ENCODE peak calls at places on chromosomes 2 and 18, in ten cellular contexts. W, T, G, N, D, V, E, J, X and C are unnamed samples.

GRCh38 chr2:207847807-207848544 is 78.3 kb upstream of the FZD5 start:
- DNase-seq in T (peak), G (peak), N (no peak), J (peak), X (no peak), V (no peak), D (peak), W (peak), E (peak), C (peak)

GRCh38 chr18:25287096-25287495 is 64.9 kb downstream of the ZNF521 start:
- DNase-seq in N (no peak), J (no peak), E (no peak), G (no peak), D (no peak), X (no peak), W (no peak), V (no peak), T (no peak), C (no peak)

GRCh38 chr2:115165529-115166109 is 723.2 kb downstream of the DPP10 start:
- DNase-seq in T (no peak), D (peak), V (no peak), W (no peak), E (no peak), X (no peak), G (peak), J (peak), N (no peak), C (peak)

GRCh38 chr2:165587335-165587938 is 117.9 kb downstream of the CSRNP3 start:
- DNase-seq in W (no peak), G (no peak), N (no peak), X (no peak), V (no peak), E (no peak), J (no peak), D (no peak), T (no peak), C (no peak)

GRCh38 chr2:17935242-17935885 is 56.9 kb downstream of the KCNS3 start:
- DNase-seq in E (no peak), N (no peak), X (no peak), D (no peak), W (no peak), T (no peak), J (no peak), G (no peak), V (no peak), C (no peak)

GRCh38 chr2:221042926-221043325 is 529.2 kb downstream of the EPHA4 start:
- DNase-seq in J (no peak), N (no peak), G (no peak), W (no peak), X (no peak), D (peak), T (no peak), E (no peak), V (no peak), C (no peak)

GRCh38 chr2:28490558-28490957 is 5.3 kb upstream of the PLB1 start:
- DNase-seq in X (no peak), D (no peak), T (no peak), G (no peak), V (no peak), N (no peak), J (no peak), E (no peak), W (no peak), C (no peak)

GRCh38 chr2:204505946-204506345 is 39.3 kb upstream of the PARD3B start:
- DNase-seq in G (no peak), V (no peak), N (no peak), E (no peak), T (no peak), X (no peak), W (no peak), D (no peak), J (no peak), C (peak)

GRCh38 chr2:238921681-238922319 is 73.9 kb downstream of the TWIST2 start:
- DNase-seq in V (no peak), G (no peak), J (no peak), W (no peak), N (no peak), E (no peak), X (no peak), T (no peak), D (no peak), C (no peak)

GRCh38 chr2:191846787-191847620 is at the start of gene CAVIN2:
- DNase-seq in X (no peak), D (peak), G (peak), N (peak), W (peak), V (peak), J (peak), E (no peak), T (peak), C (peak)

GRCh38 chr18:8654482-8655451 is 45.5 kb downstream of the RAB12 start:
- DNase-seq in N (no peak), E (no peak), J (peak), T (no peak), X (no peak), G (no peak), D (peak), V (peak), W (no peak), C (peak)

GRCh38 chr2:64990823-64991222 is 1.6 kb downstream of the SLC1A4 start:
- DNase-seq in G (no peak), E (no peak), W (no peak), D (peak), N (no peak), T (no peak), J (no peak), X (no peak), V (no peak), C (no peak)

GRCh38 chr2:112692914-112693313 is 27.9 kb upstream of the NT5DC4 start:
- DNase-seq in V (no peak), E (no peak), D (peak), W (no peak), G (no peak), X (no peak), N (no peak), T (no peak), J (peak), C (no peak)

GRCh38 chr2:48339451-48339850 is 190.5 kb upstream of the STON1 start:
- DNase-seq in G (no peak), E (no peak), D (no peak), T (no peak), N (no peak), J (peak), W (no peak), X (no peak), V (no peak), C (no peak)

GRCh38 chr2:150234787-150235512 is 252.5 kb downstream of the RND3 start:
- DNase-seq in N (no peak), T (no peak), G (no peak), J (peak), D (peak), E (peak), V (no peak), X (no peak), W (no peak), C (peak)

GRCh38 chr2:39893616-39894015 is 114.6 kb upstream of the THUMPD2 start:
- DNase-seq in D (no peak), T (no peak), G (no peak), W (no peak), J (no peak), V (no peak), N (no peak), X (no peak), E (no peak), C (no peak)

GRCh38 chr2:235433860-235434259 is 60.0 kb upstream of the AGAP1 start:
- DNase-seq in E (no peak), G (peak), T (peak), N (peak), W (no peak), J (no peak), D (no peak), V (no peak), X (no peak), C (peak)

GRCh38 chr18:55470826-55471225 is 117.2 kb downstream of the TCF4 start:
- DNase-seq in T (no peak), W (no peak), J (no peak), G (no peak), V (no peak), E (no peak), D (no peak), X (no peak), N (no peak), C (no peak)

GRCh38 chr18:26978812-26979341 is 113.4 kb upstream of the AQP4 start:
- DNase-seq in V (no peak), N (no peak), X (no peak), W (no peak), E (no peak), G (no peak), J (no peak), D (no peak), T (no peak), C (no peak)

GRCh38 chr2:150938586-150938985 is 323.1 kb downstream of the RBM43 start:
- DNase-seq in G (no peak), V (no peak), X (no peak), W (no peak), N (no peak), J (no peak), D (peak), E (peak), T (no peak), C (no peak)

GRCh38 chr2:58377181-58377580 is 136.1 kb upstream of the FANCL start:
- DNase-seq in N (no peak), G (no peak), T (no peak), X (no peak), W (no peak), D (no peak), J (peak), V (no peak), E (no peak), C (no peak)

GRCh38 chr18:68796936-68797690 is 767 bp upstream of the CCDC102B start:
- DNase-seq in W (peak), N (no peak), G (no peak), T (peak), D (peak), E (peak), V (no peak), J (peak), X (no peak), C (peak)

GRCh38 chr2:40330086-40330485 is 121.8 kb downstream of the SLC8A1 start:
- DNase-seq in N (no peak), E (no peak), X (no peak), G (no peak), W (no peak), V (no peak), J (no peak), T (no peak), D (no peak), C (no peak)

DNA sequence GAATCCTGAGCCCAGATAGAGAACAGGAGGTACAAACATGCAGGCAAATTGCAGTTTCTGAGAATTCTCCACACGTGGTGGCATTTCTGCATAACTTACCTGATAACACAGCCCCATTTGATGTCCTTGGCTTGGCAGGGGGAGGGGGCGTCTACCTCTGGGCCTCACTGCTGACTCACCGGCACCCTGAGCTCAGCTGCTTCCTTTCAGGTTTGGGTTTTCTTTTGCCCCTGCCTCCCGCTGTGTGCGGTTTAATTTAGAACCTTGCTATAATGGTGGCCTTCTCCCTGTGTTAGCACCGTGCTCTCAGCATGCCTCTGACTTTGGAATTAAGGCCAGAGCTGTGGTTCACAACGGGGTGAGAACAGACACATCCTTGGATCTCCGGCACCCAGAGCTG is 4.4 kb downstream of the CTIF start:
- DNase-seq in G (peak), T (no peak), N (no peak), X (no peak), V (no peak), E (no peak), J (peak), D (no peak), W (no peak), C (no peak)
- H3K4me3 ChIP-seq in G (no peak), T (no peak), N (no peak), X (peak), V (no peak), E (no peak), J (no peak), D (no peak), W (no peak), C (no peak)

GRCh38 chr2:127679680-127680361 is 4.5 kb upstream of the LIMS2 start:
- DNase-seq in J (no peak), E (no peak), D (no peak), X (no peak), V (no peak), W (no peak), T (no peak), G (no peak), N (peak), C (no peak)
- H3K4me3 ChIP-seq in J (no peak), E (no peak), D (no peak), X (no peak), V (no peak), W (peak), T (no peak), G (no peak), N (peak), C (no peak)

DNA sequence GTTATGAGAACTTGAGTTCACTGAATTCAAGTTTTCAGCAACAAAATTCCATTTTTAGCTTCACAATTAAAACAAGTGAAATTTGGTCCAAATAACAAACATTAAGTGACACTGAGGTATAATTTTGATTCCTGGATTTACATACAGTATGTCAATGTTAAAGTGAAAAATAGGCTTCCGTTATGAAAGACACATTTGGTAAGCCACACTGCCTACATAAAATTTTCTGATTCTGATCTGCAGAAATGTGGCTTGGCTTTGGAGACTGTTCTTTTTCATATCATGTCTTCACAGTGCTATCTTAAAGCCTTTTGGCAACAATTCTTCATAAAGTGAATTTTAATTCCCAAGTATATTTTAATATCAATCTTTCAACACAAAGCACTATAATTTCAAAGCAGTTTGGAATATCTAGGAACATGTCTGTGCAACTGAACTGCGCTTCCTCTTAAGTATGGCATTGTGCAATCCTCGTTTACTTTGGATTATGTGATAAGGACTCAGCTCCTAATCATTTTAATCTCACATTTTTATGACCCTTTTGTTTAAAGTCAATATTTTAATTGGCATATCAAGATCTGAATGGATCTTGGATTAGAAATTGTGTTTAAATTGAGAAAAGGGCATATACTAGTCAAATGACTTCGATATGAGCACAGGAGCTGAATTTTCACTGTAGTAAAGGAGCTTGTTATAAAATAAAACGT is 60.0 kb downstream of the RBMS1 start:
- DNase-seq in G (no peak), V (no peak), N (no peak), E (no peak), W (no peak), X (no peak), J (peak), T (no peak), D (peak), C (peak)
- H3K4me3 ChIP-seq in G (no peak), V (no peak), N (no peak), E (no peak), W (no peak), X (no peak), J (no peak), T (no peak), D (no peak), C (no peak)

GRCh38 chr18:2573408-2573807 is 2.1 kb downstream of the NDC80 start:
- DNase-seq in D (no peak), E (no peak), W (no peak), N (no peak), T (no peak), X (no peak), V (no peak), J (no peak), G (no peak), C (no peak)
- H3K4me3 ChIP-seq in D (no peak), E (peak), W (no peak), N (no peak), T (no peak), X (peak), V (peak), J (peak), G (no peak), C (peak)

GRCh38 chr2:74504591-74504990 is 2.9 kb downstream of the PCGF1 start:
- DNase-seq in N (no peak), G (no peak), J (no peak), E (no peak), X (no peak), T (no peak), D (peak), W (no peak), V (no peak), C (no peak)

GRCh38 chr2:74501335-74502071 is 2.1 kb upstream of the LBX2 start:
- DNase-seq in X (no peak), N (no peak), D (no peak), V (no peak), E (no peak), T (no peak), G (no peak), J (no peak), W (peak), C (no peak)

GRCh38 chr2:74503506-74504475 is 3.7 kb downstream of the PCGF1 start:
- DNase-seq in X (no peak), N (no peak), E (no peak), G (no peak), D (peak), W (no peak), J (no peak), T (no peak), V (no peak), C (peak)

GRCh38 chr2:74502147-74502719 is 2.8 kb upstream of the LBX2 start:
- DNase-seq in D (no peak), G (peak), N (no peak), V (no peak), X (no peak), E (no peak), T (no peak), W (peak), J (no peak), C (no peak)

DNA sequence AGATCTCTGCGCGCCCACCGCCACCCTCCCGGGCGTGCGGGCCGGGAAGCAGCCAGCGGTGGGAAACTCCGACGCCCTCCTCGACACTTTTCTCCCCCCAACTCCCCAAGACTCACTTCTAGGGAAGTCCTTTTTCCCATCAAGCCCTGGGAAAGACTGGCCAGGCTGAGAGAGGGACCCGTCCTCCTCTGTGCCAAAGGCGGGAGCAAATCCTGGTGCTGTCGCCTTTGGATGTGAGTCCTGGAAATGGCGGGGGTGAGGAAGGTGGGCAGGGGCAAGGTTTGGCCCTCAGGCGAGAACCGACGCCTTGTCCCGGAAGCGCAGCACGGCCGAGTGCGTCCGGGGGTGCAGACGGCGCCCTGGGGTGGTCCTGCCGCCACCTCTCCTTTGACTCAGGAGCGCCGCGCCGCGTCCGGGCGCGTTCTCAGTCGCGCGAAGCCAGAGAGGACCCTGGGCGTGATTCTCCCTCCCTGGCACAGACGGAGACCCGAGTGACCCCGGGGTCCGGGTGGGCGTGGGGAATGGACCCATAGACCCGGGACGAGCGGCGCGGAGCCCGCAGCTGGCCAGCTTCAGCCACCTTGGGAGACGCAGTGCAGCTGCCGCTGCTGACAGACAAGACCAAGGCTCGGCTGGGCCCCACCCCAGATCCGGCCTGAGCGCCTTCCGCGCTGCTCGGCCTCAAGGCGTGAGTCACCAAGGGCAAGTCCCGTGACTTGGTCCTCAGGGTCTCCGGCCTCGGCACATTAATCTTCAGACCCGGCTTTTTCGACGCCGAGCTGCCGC is 3.5 kb upstream of the LBX2 start:
- DNase-seq in X (no peak), T (peak), E (no peak), J (peak), V (peak), N (peak), W (peak), G (peak), D (peak), C (peak)
- H3K4me3 ChIP-seq in X (peak), T (peak), E (peak), J (peak), V (peak), N (peak), W (peak), G (peak), D (peak), C (peak)

DNA sequence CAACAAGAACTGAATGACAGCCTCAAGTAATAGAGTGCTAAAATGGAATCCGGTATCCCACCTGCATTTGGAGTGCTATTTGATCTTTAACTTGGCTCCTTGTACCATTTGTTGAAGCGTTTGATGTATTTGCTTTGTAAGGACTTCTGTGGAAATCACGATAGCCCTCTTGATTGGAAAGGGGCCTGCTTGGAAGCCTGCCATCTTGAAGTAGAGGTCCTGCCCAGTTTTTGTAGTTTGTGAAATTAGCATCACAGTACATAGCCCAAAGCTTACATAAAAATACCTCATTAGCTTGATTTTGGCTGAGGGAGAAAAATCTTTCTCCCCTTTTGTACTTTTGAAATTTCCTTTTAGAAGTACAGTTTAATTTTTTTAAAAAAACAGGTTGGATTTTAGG is 2.7 kb downstream of the CDCA7 start:
- DNase-seq in E (no peak), N (no peak), T (no peak), J (no peak), G (no peak), V (no peak), X (no peak), W (no peak), D (no peak), C (no peak)
- H3K4me3 ChIP-seq in E (no peak), N (no peak), T (no peak), J (no peak), G (no peak), V (no peak), X (no peak), W (no peak), D (no peak), C (no peak)

DNA sequence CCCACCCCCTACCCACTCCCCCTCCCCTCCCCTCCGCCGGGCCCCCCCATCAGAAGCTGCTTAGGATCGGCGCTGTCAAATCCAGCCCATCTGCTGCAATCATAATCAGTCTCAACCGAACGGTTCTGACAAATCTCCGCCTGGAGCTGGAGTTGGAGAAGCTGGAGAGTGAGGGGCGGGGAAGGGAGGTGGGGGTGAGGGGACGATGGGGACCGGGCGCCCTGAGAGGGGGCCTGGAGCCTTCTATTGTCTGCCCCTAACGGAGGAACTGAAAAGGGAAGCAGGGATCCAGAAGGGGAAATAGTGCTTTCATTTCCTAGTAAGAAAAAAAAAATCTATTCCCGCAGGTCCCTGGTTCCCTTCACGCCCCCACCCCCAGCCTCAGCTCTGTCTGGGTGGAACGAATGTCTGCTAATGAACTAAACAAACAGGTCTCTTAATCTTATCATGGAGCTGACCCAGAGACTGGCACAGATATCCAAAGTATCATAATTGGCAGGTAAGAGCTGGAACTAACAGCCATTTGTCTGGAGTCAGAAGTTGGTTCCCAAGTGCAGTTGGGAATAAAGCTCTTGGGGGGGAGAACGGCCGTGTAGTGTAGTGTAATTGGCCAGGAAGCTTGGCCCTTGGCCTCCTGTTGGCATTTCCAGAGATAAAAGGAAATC is 301.2 kb downstream of the NCKAP5 start:
- DNase-seq in G (no peak), W (no peak), X (no peak), N (no peak), J (no peak), E (no peak), T (no peak), D (peak), V (peak), C (no peak)
- H3K4me3 ChIP-seq in G (no peak), W (peak), X (peak), N (peak), J (peak), E (peak), T (no peak), D (peak), V (peak), C (no peak)